ENCODE peak calls at places on chromosomes 12 and 14, in six cellular contexts. One of them, this sample, is unnamed.

GRCh38 chr12:69688021-69688420 is 11.1 kb downstream of the BEST3 start:
- DNase-seq in Panc1: peak; percentile 51
- DNase-seq in mammary epithelial cell: peak; percentile 24
- DNase-seq in CD8-positive, alpha-beta T cell: no peak
- DNase-seq in uterus: no peak
- DNase-seq in upper lobe of left lung: no peak
- DNase-seq in this sample: no peak

GRCh38 chr14:89498836-89499235 is 81.8 kb upstream of the FOXN3 start:
- DNase-seq in Panc1: no peak
- DNase-seq in mammary epithelial cell: no peak
- DNase-seq in CD8-positive, alpha-beta T cell: no peak
- DNase-seq in uterus: no peak
- DNase-seq in upper lobe of left lung: no peak
- DNase-seq in this sample: no peak

GRCh38 chr12:53523131-53523530 is 15.8 kb upstream of the NPFF start:
- DNase-seq in Panc1: no peak
- DNase-seq in mammary epithelial cell: no peak
- DNase-seq in CD8-positive, alpha-beta T cell: no peak
- DNase-seq in uterus: no peak
- DNase-seq in upper lobe of left lung: no peak
- DNase-seq in this sample: no peak

GRCh38 chr14:58572092-58572853 is 65.5 kb upstream of the DACT1 start:
- DNase-seq in Panc1: no peak
- DNase-seq in mammary epithelial cell: peak; percentile 10
- DNase-seq in CD8-positive, alpha-beta T cell: no peak
- DNase-seq in uterus: no peak
- DNase-seq in upper lobe of left lung: no peak
- DNase-seq in this sample: no peak

GRCh38 chr12:93156091-93156490 is 221.6 kb upstream of the NUDT4 start:
- DNase-seq in Panc1: no peak
- DNase-seq in mammary epithelial cell: no peak
- DNase-seq in CD8-positive, alpha-beta T cell: no peak
- DNase-seq in uterus: no peak
- DNase-seq in upper lobe of left lung: no peak
- DNase-seq in this sample: no peak

GRCh38 chr12:82470906-82471512 is 112.7 kb downstream of the METTL25 start:
- DNase-seq in Panc1: no peak
- DNase-seq in mammary epithelial cell: no peak
- DNase-seq in CD8-positive, alpha-beta T cell: no peak
- DNase-seq in uterus: no peak
- DNase-seq in upper lobe of left lung: no peak
- DNase-seq in this sample: no peak

GRCh38 chr12:106987846-106988245 is 900 bp upstream of the MTERF2 start:
- DNase-seq in Panc1: no peak
- DNase-seq in mammary epithelial cell: no peak
- DNase-seq in CD8-positive, alpha-beta T cell: no peak
- DNase-seq in uterus: no peak
- DNase-seq in upper lobe of left lung: no peak
- DNase-seq in this sample: no peak

GRCh38 chr14:34502826-34503225 is 36.7 kb downstream of the EAPP start:
- DNase-seq in Panc1: no peak
- DNase-seq in mammary epithelial cell: no peak
- DNase-seq in CD8-positive, alpha-beta T cell: no peak
- DNase-seq in uterus: no peak
- DNase-seq in upper lobe of left lung: no peak
- DNase-seq in this sample: no peak

GRCh38 chr12:22046090-22046967 is at the start of gene CMAS:
- DNase-seq in Panc1: no peak
- DNase-seq in mammary epithelial cell: peak; percentile 77
- DNase-seq in CD8-positive, alpha-beta T cell: peak; percentile 68
- DNase-seq in uterus: peak; percentile 71
- DNase-seq in upper lobe of left lung: peak; percentile 95
- DNase-seq in this sample: peak; percentile 16

GRCh38 chr14:97602438-97603117 is 805.4 kb downstream of the VRK1 start:
- DNase-seq in Panc1: no peak
- DNase-seq in mammary epithelial cell: no peak
- DNase-seq in CD8-positive, alpha-beta T cell: peak; percentile 63
- DNase-seq in uterus: no peak
- DNase-seq in upper lobe of left lung: no peak
- DNase-seq in this sample: no peak

GRCh38 chr12:57233357-57234232 is 4.1 kb downstream of the SHMT2 start:
- DNase-seq in Panc1: no peak
- DNase-seq in mammary epithelial cell: no peak
- DNase-seq in CD8-positive, alpha-beta T cell: no peak
- DNase-seq in uterus: no peak
- DNase-seq in upper lobe of left lung: no peak
- DNase-seq in this sample: no peak

GRCh38 chr12:2539938-2540337 is 254.8 kb upstream of the FKBP4 start:
- DNase-seq in Panc1: no peak
- DNase-seq in mammary epithelial cell: no peak
- DNase-seq in CD8-positive, alpha-beta T cell: no peak
- DNase-seq in uterus: peak; percentile 38
- DNase-seq in upper lobe of left lung: no peak
- DNase-seq in this sample: no peak

GRCh38 chr12:69464433-69464832 is 5.8 kb upstream of the FRS2 start:
- DNase-seq in Panc1: no peak
- DNase-seq in mammary epithelial cell: no peak
- DNase-seq in CD8-positive, alpha-beta T cell: no peak
- DNase-seq in uterus: no peak
- DNase-seq in upper lobe of left lung: no peak
- DNase-seq in this sample: no peak

GRCh38 chr12:67750528-67751183 is 102.1 kb downstream of the DYRK2 start:
- DNase-seq in Panc1: no peak
- DNase-seq in mammary epithelial cell: no peak
- DNase-seq in CD8-positive, alpha-beta T cell: no peak
- DNase-seq in uterus: no peak
- DNase-seq in upper lobe of left lung: no peak
- DNase-seq in this sample: no peak

GRCh38 chr12:8057839-8058238 is 8.3 kb downstream of the C3AR1 start:
- DNase-seq in Panc1: no peak
- DNase-seq in mammary epithelial cell: peak; percentile 88
- DNase-seq in CD8-positive, alpha-beta T cell: no peak
- DNase-seq in uterus: no peak
- DNase-seq in upper lobe of left lung: no peak
- DNase-seq in this sample: no peak

DNA sequence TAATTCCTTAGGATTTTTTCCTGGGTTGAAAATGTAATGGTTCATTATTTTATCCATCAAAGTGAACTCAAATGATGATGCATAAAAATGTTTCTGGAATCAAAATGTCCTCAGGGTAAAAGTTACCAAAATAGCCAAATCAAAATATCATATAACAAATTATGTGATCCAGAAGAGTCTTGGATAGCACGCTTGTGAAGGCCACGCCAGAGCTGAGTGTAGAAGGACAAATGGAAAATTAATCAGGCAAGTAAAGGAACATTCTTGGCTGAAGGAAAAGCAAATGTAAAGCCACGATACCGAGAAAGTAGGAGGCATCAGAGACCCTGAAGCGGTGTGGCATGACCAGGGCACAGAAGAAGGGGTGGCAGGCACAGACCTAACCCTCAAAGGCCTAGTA is 169.2 kb downstream of the CAPZA3 start:
- DNase-seq in Panc1: no peak
- DNase-seq in mammary epithelial cell: no peak
- DNase-seq in CD8-positive, alpha-beta T cell: no peak
- DNase-seq in uterus: no peak
- DNase-seq in upper lobe of left lung: no peak
- DNase-seq in this sample: no peak
- H3K27ac ChIP-seq in Panc1: no peak overlapping the region
- H3K27ac ChIP-seq in mammary epithelial cell: no peak overlapping the region
- H3K27ac ChIP-seq in CD8-positive, alpha-beta T cell: no peak overlapping the region
- H3K27ac ChIP-seq in uterus: no peak overlapping the region
- H3K27ac ChIP-seq in upper lobe of left lung: no peak overlapping the region
- H3K27ac ChIP-seq in this sample: no peak overlapping the region

GRCh38 chr14:75457024-75457390 is 29.2 kb downstream of the JDP2 start:
- DNase-seq in Panc1: no peak
- DNase-seq in mammary epithelial cell: no peak
- DNase-seq in CD8-positive, alpha-beta T cell: no peak
- DNase-seq in uterus: no peak
- DNase-seq in upper lobe of left lung: no peak
- DNase-seq in this sample: no peak
- H3K4me1 ChIP-seq in Panc1: peaks cover 14% of the 10 kb centered on the region
- H3K4me1 ChIP-seq in mammary epithelial cell: peaks cover 16% of the 10 kb centered on the region
- H3K4me1 ChIP-seq in CD8-positive, alpha-beta T cell: no peaks in the 10 kb centered on the region
- H3K4me1 ChIP-seq in uterus: peaks cover 25% of the 10 kb centered on the region
- H3K4me1 ChIP-seq in upper lobe of left lung: peaks cover 77% of the 10 kb centered on the region
- H3K4me1 ChIP-seq in this sample: peaks cover 21% of the 10 kb centered on the region

GRCh38 chr12:123245678-123246077 is 12.4 kb downstream of the MTRFR start:
- DNase-seq in Panc1: no peak
- DNase-seq in mammary epithelial cell: no peak
- DNase-seq in CD8-positive, alpha-beta T cell: no peak
- DNase-seq in uterus: no peak
- DNase-seq in upper lobe of left lung: no peak
- DNase-seq in this sample: no peak

GRCh38 chr12:123254853-123255446 is 16.7 kb downstream of the CDK2AP1 start:
- DNase-seq in Panc1: no peak
- DNase-seq in mammary epithelial cell: no peak
- DNase-seq in CD8-positive, alpha-beta T cell: no peak
- DNase-seq in uterus: no peak
- DNase-seq in upper lobe of left lung: no peak
- DNase-seq in this sample: no peak

GRCh38 chr12:123253606-123254459 is 17.8 kb downstream of the CDK2AP1 start:
- DNase-seq in Panc1: no peak
- DNase-seq in mammary epithelial cell: no peak
- DNase-seq in CD8-positive, alpha-beta T cell: no peak
- DNase-seq in uterus: no peak
- DNase-seq in upper lobe of left lung: no peak
- DNase-seq in this sample: no peak

GRCh38 chr12:123250471-123251383 is 17.5 kb downstream of the MTRFR start:
- DNase-seq in Panc1: no peak
- DNase-seq in mammary epithelial cell: peak; percentile 92
- DNase-seq in CD8-positive, alpha-beta T cell: no peak
- DNase-seq in uterus: peak; percentile 52
- DNase-seq in upper lobe of left lung: no peak
- DNase-seq in this sample: no peak

GRCh38 chr12:123251403-123252076 is 18.3 kb downstream of the MTRFR start:
- DNase-seq in Panc1: no peak
- DNase-seq in mammary epithelial cell: no peak
- DNase-seq in CD8-positive, alpha-beta T cell: no peak
- DNase-seq in uterus: no peak
- DNase-seq in upper lobe of left lung: no peak
- DNase-seq in this sample: no peak
- H3K27ac ChIP-seq in Panc1: peak overlapping the region; percentile 85
- H3K27ac ChIP-seq in mammary epithelial cell: peak overlapping the region; percentile 91
- H3K27ac ChIP-seq in CD8-positive, alpha-beta T cell: no peak overlapping the region
- H3K27ac ChIP-seq in uterus: peak overlapping the region; percentile 68
- H3K27ac ChIP-seq in upper lobe of left lung: peak overlapping the region; percentile 70
- H3K27ac ChIP-seq in this sample: no peak overlapping the region

GRCh38 chr12:111775205-111776193 is 8.8 kb downstream of the ALDH2 start:
- DNase-seq in Panc1: no peak
- DNase-seq in mammary epithelial cell: peak; percentile 39
- DNase-seq in CD8-positive, alpha-beta T cell: no peak
- DNase-seq in uterus: peak; percentile 90
- DNase-seq in upper lobe of left lung: no peak
- DNase-seq in this sample: peak; percentile 91
- H3K4me1 ChIP-seq in Panc1: peaks cover 30% of the 10 kb centered on the region
- H3K4me1 ChIP-seq in mammary epithelial cell: peaks cover 25% of the 10 kb centered on the region
- H3K4me1 ChIP-seq in CD8-positive, alpha-beta T cell: no peaks in the 10 kb centered on the region
- H3K4me1 ChIP-seq in uterus: peaks cover 27% of the 10 kb centered on the region
- H3K4me1 ChIP-seq in upper lobe of left lung: peaks cover 100% of the 10 kb centered on the region
- H3K4me1 ChIP-seq in this sample: peaks cover 27% of the 10 kb centered on the region

DNA sequence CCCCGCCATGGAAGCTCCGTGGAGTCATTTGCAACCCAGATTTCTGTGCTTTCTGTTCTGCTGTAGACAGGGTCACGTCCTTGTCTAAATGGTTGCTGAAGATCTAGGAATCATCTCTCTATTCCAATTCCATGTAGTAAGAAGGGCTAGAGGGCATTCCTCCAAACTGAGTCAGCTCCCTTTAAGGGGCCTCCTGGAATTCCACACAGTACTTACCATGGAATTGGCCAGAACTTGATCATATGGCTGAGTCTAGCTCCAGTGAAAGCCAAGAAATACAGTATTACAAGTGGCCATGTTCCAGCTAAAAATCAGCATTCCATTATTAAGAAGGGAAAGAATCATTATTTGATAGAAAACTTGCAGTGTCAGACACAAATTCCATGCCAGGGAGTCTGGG is 171.9 kb downstream of the PRKCH start:
- DNase-seq in Panc1: no peak
- DNase-seq in mammary epithelial cell: peak; percentile 41
- DNase-seq in CD8-positive, alpha-beta T cell: no peak
- DNase-seq in uterus: no peak
- DNase-seq in upper lobe of left lung: no peak
- DNase-seq in this sample: no peak
- H3K27ac ChIP-seq in Panc1: no peak overlapping the region
- H3K27ac ChIP-seq in mammary epithelial cell: no peak overlapping the region
- H3K27ac ChIP-seq in CD8-positive, alpha-beta T cell: no peak overlapping the region
- H3K27ac ChIP-seq in uterus: no peak overlapping the region
- H3K27ac ChIP-seq in upper lobe of left lung: no peak overlapping the region
- H3K27ac ChIP-seq in this sample: no peak overlapping the region

GRCh38 chr12:6092784-6093722 is 31.4 kb downstream of the VWF start:
- DNase-seq in Panc1: peak; percentile 90
- DNase-seq in mammary epithelial cell: peak; percentile 95
- DNase-seq in CD8-positive, alpha-beta T cell: no peak
- DNase-seq in uterus: peak; percentile 60
- DNase-seq in upper lobe of left lung: no peak
- DNase-seq in this sample: peak; percentile 91

GRCh38 chr12:6089041-6089823 is 35.2 kb downstream of the VWF start:
- DNase-seq in Panc1: no peak
- DNase-seq in mammary epithelial cell: peak; percentile 91
- DNase-seq in CD8-positive, alpha-beta T cell: no peak
- DNase-seq in uterus: no peak
- DNase-seq in upper lobe of left lung: no peak
- DNase-seq in this sample: no peak

GRCh38 chr12:6090786-6091185 is 33.7 kb downstream of the VWF start:
- DNase-seq in Panc1: no peak
- DNase-seq in mammary epithelial cell: no peak
- DNase-seq in CD8-positive, alpha-beta T cell: no peak
- DNase-seq in uterus: peak; percentile 61
- DNase-seq in upper lobe of left lung: no peak
- DNase-seq in this sample: no peak

GRCh38 chr12:6093764-6094163 is 30.7 kb downstream of the VWF start:
- DNase-seq in Panc1: no peak
- DNase-seq in mammary epithelial cell: no peak
- DNase-seq in CD8-positive, alpha-beta T cell: no peak
- DNase-seq in uterus: no peak
- DNase-seq in upper lobe of left lung: no peak
- DNase-seq in this sample: no peak

DNA sequence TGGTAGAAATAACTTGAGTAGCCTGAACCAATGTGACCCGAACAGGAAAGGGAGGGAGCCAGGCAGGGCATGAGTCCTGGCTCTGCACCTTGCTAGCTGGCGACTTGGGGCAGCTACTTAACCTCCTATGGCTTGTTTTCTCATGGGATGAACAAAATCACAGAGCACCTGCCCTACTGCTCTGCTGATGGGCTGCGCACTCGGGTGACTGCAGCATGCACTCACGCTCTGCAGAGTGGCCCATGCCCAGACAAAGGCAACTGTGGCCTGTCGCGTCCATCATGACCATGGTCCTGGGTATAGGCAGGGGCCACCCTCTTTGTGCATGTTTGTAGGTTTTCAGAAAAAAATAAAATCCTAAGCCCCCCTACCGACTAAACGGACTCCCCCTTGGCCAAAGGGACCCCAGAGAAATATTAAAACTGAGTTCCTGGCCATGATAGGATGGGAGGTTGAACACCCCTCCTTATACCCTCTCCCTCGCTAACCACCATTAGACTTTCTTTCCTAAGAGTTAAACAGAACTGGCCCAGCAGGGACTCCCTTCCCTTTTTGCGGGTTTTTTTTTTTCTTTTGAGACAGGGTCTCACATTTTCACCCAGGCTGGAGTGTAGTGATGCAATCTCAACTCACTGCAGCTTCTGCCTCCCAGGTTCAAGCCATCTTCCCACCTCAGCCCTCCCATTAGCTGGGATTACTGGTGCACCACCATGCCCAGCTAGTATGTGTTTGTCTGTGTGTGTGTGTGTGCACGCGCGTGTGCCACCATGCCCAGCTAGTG is 32.5 kb downstream of the VWF start:
- DNase-seq in Panc1: no peak
- DNase-seq in mammary epithelial cell: no peak
- DNase-seq in CD8-positive, alpha-beta T cell: no peak
- DNase-seq in uterus: no peak
- DNase-seq in upper lobe of left lung: no peak
- DNase-seq in this sample: no peak
- H3K4me1 ChIP-seq in Panc1: peaks cover 14% of the 10 kb centered on the region
- H3K4me1 ChIP-seq in mammary epithelial cell: peaks cover 43% of the 10 kb centered on the region
- H3K4me1 ChIP-seq in CD8-positive, alpha-beta T cell: no peaks in the 10 kb centered on the region
- H3K4me1 ChIP-seq in uterus: no peaks in the 10 kb centered on the region
- H3K4me1 ChIP-seq in upper lobe of left lung: peaks cover 50% of the 10 kb centered on the region
- H3K4me1 ChIP-seq in this sample: peaks cover 15% of the 10 kb centered on the region

This sample was measured in ascending aorta.